ENCODE peak calls at places on chromosomes 3 and 15, in eight cellular contexts. One of them, this sample, is unnamed.

GRCh38 chr15:69089258-69089657 is 71.2 kb upstream of the GLCE start:
- DNase-seq in SK-N-SH: no peak
- DNase-seq in heart right ventricle: no peak
- DNase-seq in lung: no peak
- DNase-seq in brain microvascular endothelial cell: no peak
- DNase-seq in mammary epithelial cell: no peak
- DNase-seq in CD8-positive, alpha-beta T cell: no peak
- DNase-seq in fibroblast of pulmonary artery: no peak
- DNase-seq in this sample: no peak

GRCh38 chr3:105791919-105792786 is 76.7 kb downstream of the CBLB start:
- DNase-seq in fibroblast of pulmonary artery: peak
- DNase-seq in brain microvascular endothelial cell: peak
- DNase-seq in CD8-positive, alpha-beta T cell: no peak
- DNase-seq in lung: peak
- DNase-seq in mammary epithelial cell: peak
- DNase-seq in SK-N-SH: no peak
- DNase-seq in heart right ventricle: peak
- DNase-seq in this sample: no peak

GRCh38 chr3:182917134-182917533 is 63.2 kb downstream of the DCUN1D1 start:
- DNase-seq in lung: no peak
- DNase-seq in brain microvascular endothelial cell: no peak
- DNase-seq in CD8-positive, alpha-beta T cell: no peak
- DNase-seq in mammary epithelial cell: no peak
- DNase-seq in fibroblast of pulmonary artery: no peak
- DNase-seq in heart right ventricle: no peak
- DNase-seq in SK-N-SH: no peak
- DNase-seq in this sample: no peak

GRCh38 chr3:154758109-154758868 is 321.8 kb upstream of the MME start:
- DNase-seq in CD8-positive, alpha-beta T cell: no peak
- DNase-seq in SK-N-SH: peak
- DNase-seq in lung: no peak
- DNase-seq in mammary epithelial cell: peak
- DNase-seq in brain microvascular endothelial cell: peak
- DNase-seq in heart right ventricle: no peak
- DNase-seq in fibroblast of pulmonary artery: peak
- DNase-seq in this sample: no peak

GRCh38 chr3:176953106-176954080 is 243.9 kb downstream of the TBL1XR1 start:
- DNase-seq in lung: no peak
- DNase-seq in heart right ventricle: peak
- DNase-seq in CD8-positive, alpha-beta T cell: no peak
- DNase-seq in brain microvascular endothelial cell: peak
- DNase-seq in mammary epithelial cell: no peak
- DNase-seq in fibroblast of pulmonary artery: peak
- DNase-seq in SK-N-SH: no peak
- DNase-seq in this sample: no peak

GRCh38 chr3:157248590-157249425 is 88.9 kb upstream of the CCNL1 start:
- DNase-seq in mammary epithelial cell: peak
- DNase-seq in lung: no peak
- DNase-seq in SK-N-SH: no peak
- DNase-seq in fibroblast of pulmonary artery: peak
- DNase-seq in CD8-positive, alpha-beta T cell: no peak
- DNase-seq in brain microvascular endothelial cell: peak
- DNase-seq in heart right ventricle: peak
- DNase-seq in this sample: no peak

GRCh38 chr3:43371494-43371893 is 85.2 kb downstream of the SNRK start:
- DNase-seq in mammary epithelial cell: no peak
- DNase-seq in SK-N-SH: no peak
- DNase-seq in heart right ventricle: no peak
- DNase-seq in fibroblast of pulmonary artery: no peak
- DNase-seq in CD8-positive, alpha-beta T cell: no peak
- DNase-seq in brain microvascular endothelial cell: no peak
- DNase-seq in lung: no peak
- DNase-seq in this sample: no peak

GRCh38 chr3:180990494-180990893 is 958 bp upstream of the DNAJC19 start:
- DNase-seq in heart right ventricle: no peak
- DNase-seq in brain microvascular endothelial cell: no peak
- DNase-seq in SK-N-SH: no peak
- DNase-seq in lung: no peak
- DNase-seq in CD8-positive, alpha-beta T cell: no peak
- DNase-seq in fibroblast of pulmonary artery: no peak
- DNase-seq in mammary epithelial cell: no peak
- DNase-seq in this sample: no peak

GRCh38 chr3:131756405-131756804 is 253.6 kb upstream of the MRPL3 start:
- DNase-seq in lung: no peak
- DNase-seq in brain microvascular endothelial cell: no peak
- DNase-seq in CD8-positive, alpha-beta T cell: no peak
- DNase-seq in mammary epithelial cell: no peak
- DNase-seq in heart right ventricle: no peak
- DNase-seq in SK-N-SH: no peak
- DNase-seq in fibroblast of pulmonary artery: no peak
- DNase-seq in this sample: no peak

GRCh38 chr3:10561942-10562565 is 56.7 kb upstream of the ATP2B2 start:
- DNase-seq in brain microvascular endothelial cell: no peak
- DNase-seq in fibroblast of pulmonary artery: no peak
- DNase-seq in heart right ventricle: no peak
- DNase-seq in lung: no peak
- DNase-seq in CD8-positive, alpha-beta T cell: no peak
- DNase-seq in SK-N-SH: no peak
- DNase-seq in mammary epithelial cell: no peak
- DNase-seq in this sample: no peak

GRCh38 chr3:99218468-99218867 is 317.0 kb upstream of the DCBLD2 start:
- DNase-seq in mammary epithelial cell: no peak
- DNase-seq in CD8-positive, alpha-beta T cell: no peak
- DNase-seq in lung: no peak
- DNase-seq in fibroblast of pulmonary artery: no peak
- DNase-seq in heart right ventricle: no peak
- DNase-seq in SK-N-SH: no peak
- DNase-seq in brain microvascular endothelial cell: no peak
- DNase-seq in this sample: no peak

GRCh38 chr3:178112134-178112533 is 424.1 kb upstream of the KCNMB2 start:
- DNase-seq in SK-N-SH: no peak
- DNase-seq in brain microvascular endothelial cell: no peak
- DNase-seq in CD8-positive, alpha-beta T cell: no peak
- DNase-seq in heart right ventricle: no peak
- DNase-seq in fibroblast of pulmonary artery: no peak
- DNase-seq in lung: no peak
- DNase-seq in mammary epithelial cell: no peak
- DNase-seq in this sample: no peak

GRCh38 chr3:52894756-52895155 is 2.6 kb downstream of the STIMATE start:
- DNase-seq in SK-N-SH: no peak
- DNase-seq in brain microvascular endothelial cell: no peak
- DNase-seq in mammary epithelial cell: no peak
- DNase-seq in fibroblast of pulmonary artery: no peak
- DNase-seq in CD8-positive, alpha-beta T cell: no peak
- DNase-seq in lung: no peak
- DNase-seq in heart right ventricle: no peak
- DNase-seq in this sample: no peak

GRCh38 chr15:75731248-75732100 is 18.8 kb upstream of the CSPG4 start:
- DNase-seq in fibroblast of pulmonary artery: peak
- DNase-seq in brain microvascular endothelial cell: no peak
- DNase-seq in SK-N-SH: peak
- DNase-seq in CD8-positive, alpha-beta T cell: no peak
- DNase-seq in lung: peak
- DNase-seq in mammary epithelial cell: no peak
- DNase-seq in heart right ventricle: no peak
- DNase-seq in this sample: no peak

GRCh38 chr3:102092617-102093466 is 243.5 kb downstream of the NFKBIZ start:
- DNase-seq in fibroblast of pulmonary artery: peak
- DNase-seq in CD8-positive, alpha-beta T cell: no peak
- DNase-seq in SK-N-SH: no peak
- DNase-seq in mammary epithelial cell: peak
- DNase-seq in heart right ventricle: no peak
- DNase-seq in lung: no peak
- DNase-seq in brain microvascular endothelial cell: peak
- DNase-seq in this sample: no peak

GRCh38 chr3:71254251-71254650 is 329.3 kb downstream of the FOXP1 start:
- DNase-seq in SK-N-SH: no peak
- DNase-seq in CD8-positive, alpha-beta T cell: no peak
- DNase-seq in lung: no peak
- DNase-seq in fibroblast of pulmonary artery: peak
- DNase-seq in mammary epithelial cell: no peak
- DNase-seq in brain microvascular endothelial cell: no peak
- DNase-seq in heart right ventricle: no peak
- DNase-seq in this sample: no peak

GRCh38 chr3:177473184-177473583 is 275.9 kb upstream of the TBL1XR1 start:
- DNase-seq in SK-N-SH: no peak
- DNase-seq in brain microvascular endothelial cell: peak
- DNase-seq in fibroblast of pulmonary artery: no peak
- DNase-seq in heart right ventricle: no peak
- DNase-seq in CD8-positive, alpha-beta T cell: no peak
- DNase-seq in lung: no peak
- DNase-seq in mammary epithelial cell: no peak
- DNase-seq in this sample: no peak

GRCh38 chr15:76986743-76987142 is 8.2 kb upstream of the PSTPIP1 start:
- DNase-seq in SK-N-SH: no peak
- DNase-seq in heart right ventricle: no peak
- DNase-seq in CD8-positive, alpha-beta T cell: no peak
- DNase-seq in brain microvascular endothelial cell: no peak
- DNase-seq in fibroblast of pulmonary artery: no peak
- DNase-seq in lung: no peak
- DNase-seq in mammary epithelial cell: no peak
- DNase-seq in this sample: no peak

GRCh38 chr3:146783446-146783845 is 178.3 kb upstream of the PLSCR5 start:
- DNase-seq in SK-N-SH: no peak
- DNase-seq in mammary epithelial cell: no peak
- DNase-seq in CD8-positive, alpha-beta T cell: no peak
- DNase-seq in lung: no peak
- DNase-seq in brain microvascular endothelial cell: no peak
- DNase-seq in fibroblast of pulmonary artery: no peak
- DNase-seq in heart right ventricle: no peak
- DNase-seq in this sample: no peak

GRCh38 chr3:48058089-48058488 is 41.9 kb upstream of the MAP4 start:
- DNase-seq in CD8-positive, alpha-beta T cell: no peak
- DNase-seq in brain microvascular endothelial cell: no peak
- DNase-seq in lung: no peak
- DNase-seq in heart right ventricle: no peak
- DNase-seq in mammary epithelial cell: no peak
- DNase-seq in SK-N-SH: no peak
- DNase-seq in fibroblast of pulmonary artery: peak
- DNase-seq in this sample: no peak

GRCh38 chr15:95799286-95800187 is 531.0 kb upstream of the NR2F2 start:
- DNase-seq in lung: no peak
- DNase-seq in CD8-positive, alpha-beta T cell: no peak
- DNase-seq in brain microvascular endothelial cell: peak
- DNase-seq in mammary epithelial cell: peak
- DNase-seq in heart right ventricle: no peak
- DNase-seq in fibroblast of pulmonary artery: peak
- DNase-seq in SK-N-SH: no peak
- DNase-seq in this sample: no peak

GRCh38 chr3:140093742-140094141 is 158.8 kb downstream of the CLSTN2 start:
- DNase-seq in heart right ventricle: no peak
- DNase-seq in lung: peak
- DNase-seq in mammary epithelial cell: peak
- DNase-seq in CD8-positive, alpha-beta T cell: no peak
- DNase-seq in fibroblast of pulmonary artery: peak
- DNase-seq in brain microvascular endothelial cell: peak
- DNase-seq in SK-N-SH: no peak
- DNase-seq in this sample: no peak

GRCh38 chr3:51270559-51270958 is 114.5 kb upstream of the MANF start:
- DNase-seq in mammary epithelial cell: no peak
- DNase-seq in SK-N-SH: no peak
- DNase-seq in CD8-positive, alpha-beta T cell: no peak
- DNase-seq in brain microvascular endothelial cell: no peak
- DNase-seq in heart right ventricle: no peak
- DNase-seq in lung: no peak
- DNase-seq in fibroblast of pulmonary artery: no peak
- DNase-seq in this sample: no peak
- TF ChIP-seq CTCF in mammary epithelial cell: no peak
- TF ChIP-seq CTCF in SK-N-SH: no peak
- TF ChIP-seq CTCF in CD8-positive, alpha-beta T cell: no peak
- TF ChIP-seq CTCF in brain microvascular endothelial cell: no peak
- TF ChIP-seq CTCF in heart right ventricle: no peak
- TF ChIP-seq CTCF in lung: no peak
- TF ChIP-seq CTCF in fibroblast of pulmonary artery: no peak
- TF ChIP-seq CTCF in this sample: no peak

DNA sequence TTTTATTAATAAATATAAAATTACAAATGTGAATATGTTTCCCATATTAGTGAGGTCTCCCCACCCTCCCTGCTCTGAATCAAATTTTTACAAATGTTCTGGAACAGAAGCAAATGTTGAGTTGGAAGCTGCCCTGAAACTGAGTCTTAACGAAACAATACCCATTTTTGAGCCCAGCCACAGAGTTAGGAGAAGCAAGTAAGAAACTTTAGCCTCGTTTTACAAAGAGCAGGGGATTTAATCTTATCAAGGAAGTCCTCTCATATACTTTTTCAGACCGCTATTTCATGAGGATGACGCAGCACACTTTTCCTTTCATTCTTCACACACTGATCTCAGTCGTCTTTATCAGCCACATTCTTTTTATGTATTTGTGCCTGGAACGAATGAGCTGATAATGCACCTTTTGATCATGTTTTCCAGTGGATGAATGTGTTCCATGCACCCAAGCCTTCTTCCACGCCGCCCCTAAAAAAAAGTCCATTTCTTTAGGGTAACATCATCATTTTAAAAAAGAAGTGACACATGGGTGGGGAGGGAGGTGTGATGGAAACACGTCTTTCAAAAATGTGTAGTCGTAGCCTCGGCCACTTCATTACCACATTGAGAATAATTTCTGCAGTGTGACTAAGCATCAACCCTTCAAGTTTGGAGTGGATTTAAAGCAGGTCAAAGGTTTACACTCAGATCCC is 48.1 kb downstream of the SETMAR start:
- DNase-seq in CD8-positive, alpha-beta T cell: no peak
- DNase-seq in lung: no peak
- DNase-seq in heart right ventricle: no peak
- DNase-seq in mammary epithelial cell: no peak
- DNase-seq in brain microvascular endothelial cell: peak
- DNase-seq in SK-N-SH: no peak
- DNase-seq in fibroblast of pulmonary artery: peak
- DNase-seq in this sample: no peak
- TF ChIP-seq CTCF in CD8-positive, alpha-beta T cell: peak
- TF ChIP-seq CTCF in lung: no peak
- TF ChIP-seq CTCF in heart right ventricle: no peak
- TF ChIP-seq CTCF in mammary epithelial cell: no peak
- TF ChIP-seq CTCF in brain microvascular endothelial cell: no peak
- TF ChIP-seq CTCF in SK-N-SH: no peak
- TF ChIP-seq CTCF in fibroblast of pulmonary artery: no peak
- TF ChIP-seq CTCF in this sample: no peak

DNA sequence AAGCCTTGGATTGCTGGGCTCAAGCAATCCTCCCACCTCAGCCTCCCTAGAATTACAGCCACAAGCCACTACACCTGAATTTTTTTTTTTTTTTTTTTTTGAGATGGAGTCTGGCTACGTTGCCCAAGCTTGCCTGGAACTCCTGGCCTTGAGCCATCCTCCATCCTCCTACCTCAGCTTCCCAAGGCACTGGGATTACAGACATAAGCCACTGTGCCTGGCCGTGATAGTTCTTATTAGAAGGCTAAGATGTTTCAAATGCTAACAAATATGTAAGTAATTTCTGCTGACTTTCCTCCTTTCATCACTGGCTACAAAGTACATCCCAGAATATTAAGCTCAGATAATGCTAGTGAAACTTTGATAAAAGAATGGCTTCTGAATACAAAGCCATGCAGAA is 5.7 kb upstream of the SETMAR start:
- DNase-seq in SK-N-SH: no peak
- DNase-seq in CD8-positive, alpha-beta T cell: no peak
- DNase-seq in lung: no peak
- DNase-seq in fibroblast of pulmonary artery: no peak
- DNase-seq in brain microvascular endothelial cell: no peak
- DNase-seq in heart right ventricle: no peak
- DNase-seq in mammary epithelial cell: no peak
- DNase-seq in this sample: no peak
- TF ChIP-seq CTCF in SK-N-SH: no peak
- TF ChIP-seq CTCF in CD8-positive, alpha-beta T cell: no peak
- TF ChIP-seq CTCF in lung: no peak
- TF ChIP-seq CTCF in fibroblast of pulmonary artery: no peak
- TF ChIP-seq CTCF in brain microvascular endothelial cell: no peak
- TF ChIP-seq CTCF in heart right ventricle: no peak
- TF ChIP-seq CTCF in mammary epithelial cell: no peak
- TF ChIP-seq CTCF in this sample: no peak

GRCh38 chr3:8767667-8768363 is 1.6 kb downstream of the OXTR start:
- DNase-seq in fibroblast of pulmonary artery: no peak
- DNase-seq in mammary epithelial cell: peak
- DNase-seq in SK-N-SH: peak
- DNase-seq in lung: no peak
- DNase-seq in CD8-positive, alpha-beta T cell: no peak
- DNase-seq in brain microvascular endothelial cell: no peak
- DNase-seq in heart right ventricle: no peak
- DNase-seq in this sample: peak
- TF ChIP-seq CTCF in fibroblast of pulmonary artery: peak
- TF ChIP-seq CTCF in mammary epithelial cell: peak
- TF ChIP-seq CTCF in SK-N-SH: no peak
- TF ChIP-seq CTCF in lung: no peak
- TF ChIP-seq CTCF in CD8-positive, alpha-beta T cell: no peak
- TF ChIP-seq CTCF in brain microvascular endothelial cell: peak
- TF ChIP-seq CTCF in heart right ventricle: no peak
- TF ChIP-seq CTCF in this sample: peak